ENCODE peak calls at places on chromosomes 5 and 9, in ten cellular contexts. H is head of caudate nucleus; X is NCI-H1105; V is NCI-H446; L is globus pallidus; E is AG10803; K is activated naive CD4-positive, alpha-beta T cell treated with Interleukin-2 at 50 U/mL for 16 hours; C is chondrocyte; Y is AG08396; T is stimulated activated CD8-positive, alpha-beta memory T cell treated with anti-CD3 and anti-CD28 coated beads, Interleukin-12 subunit alpha, Interleukin-12 subunit beta, amount 100 ng/mL, for 1 hour. M is an unnamed sample.

GRCh38 chr5:11981986-11982385 is 77.7 kb upstream of the CTNND2 start:
- DNase-seq in H (no peak), X (no peak), V (no peak), L (no peak), E (no peak), K (no peak), C (no peak), Y (no peak), T (no peak), M (no peak)

GRCh38 chr9:127970401-127971313 is 10.1 kb downstream of the EEIG1 start:
- DNase-seq in H (no peak), X (no peak), V (no peak), L (no peak), E (no peak), K (peak), C (no peak), Y (no peak), T (no peak), M (no peak)

GRCh38 chr5:62306494-62307363 is 723 bp downstream of the KIF2A start:
- DNase-seq in H (no peak), X (no peak), V (no peak), L (no peak), E (peak), K (peak), C (no peak), Y (peak), T (peak), M (peak)

GRCh38 chr9:1747568-1747967 is 267.6 kb upstream of the SMARCA2 start:
- DNase-seq in H (no peak), X (no peak), V (no peak), L (no peak), E (no peak), K (no peak), C (no peak), Y (no peak), T (no peak), M (no peak)

GRCh38 chr9:82722556-82722955 is 340.4 kb downstream of the RASEF start:
- DNase-seq in H (no peak), X (no peak), V (no peak), L (no peak), E (no peak), K (no peak), C (no peak), Y (no peak), T (no peak), M (peak)

GRCh38 chr5:31049933-31050704 is 143.4 kb upstream of the CDH6 start:
- DNase-seq in H (no peak), X (no peak), V (no peak), L (no peak), E (no peak), K (no peak), C (no peak), Y (peak), T (no peak), M (peak)

GRCh38 chr5:92309336-92309991 is 926.3 kb upstream of the ARRDC3 start:
- DNase-seq in H (no peak), X (no peak), V (peak), L (peak), E (peak), K (no peak), C (no peak), Y (peak), T (no peak), M (peak)

GRCh38 chr5:162256711-162257110 is 189.1 kb downstream of the GABRG2 start:
- DNase-seq in H (no peak), X (no peak), V (no peak), L (no peak), E (no peak), K (no peak), C (no peak), Y (no peak), T (no peak), M (no peak)

GRCh38 chr5:56273376-56274005 is 40.4 kb upstream of the ANKRD55 start:
- DNase-seq in H (no peak), X (no peak), V (no peak), L (no peak), E (no peak), K (no peak), C (no peak), Y (no peak), T (no peak), M (no peak)

M was measured in astrocyte.